ENCODE peak calls at places on chromosome 17, in nine cellular contexts. D is thoracic aorta, G is OCI-LY7, E is cardiac muscle cell, N is ovary, C is adrenal gland, T is transverse colon, K is IMR-90, H is heart right ventricle. P is an unnamed sample. For H3K4me1, the result is how much of the 10 kb centered on the place peaks cover.

GRCh38 chr17:37327341-37328090 is 48.3 kb upstream of the C17orf78 start:
- DNase-seq in D (no peak), T (no peak), H (no peak), C (no peak), G (no peak), K (peak), N (no peak), E (no peak), P (no peak)

GRCh38 chr17:36697907-36698526 is 96.6 kb downstream of the MRM1 start:
- DNase-seq in G (no peak), H (no peak), C (no peak), D (no peak), N (no peak), K (peak), E (peak), T (no peak), P (no peak)

GRCh38 chr17:44396946-44397345 is 7.5 kb upstream of the ITGA2B start:
- DNase-seq in G (no peak), K (no peak), D (no peak), C (no peak), N (no peak), H (no peak), T (no peak), E (no peak), P (no peak)

GRCh38 chr17:61498595-61498994 is 46.4 kb downstream of the TBX4 start:
- DNase-seq in E (no peak), G (no peak), N (no peak), H (no peak), C (no peak), T (no peak), D (no peak), K (no peak), P (no peak)

GRCh38 chr17:8125947-8126305 is 2.0 kb upstream of the HES7 start:
- DNase-seq in G (peak), N (peak), C (peak), D (no peak), H (no peak), T (no peak), E (peak), K (no peak), P (peak)

GRCh38 chr17:81513669-81514484 is 1.3 kb upstream of the ACTG1 start:
- DNase-seq in C (peak), H (peak), K (peak), D (no peak), G (peak), T (peak), E (peak), N (peak), P (peak)

GRCh38 chr17:30278032-30278431 is 13.7 kb downstream of the BLMH start:
- DNase-seq in C (peak), H (no peak), D (no peak), K (peak), N (no peak), E (peak), T (no peak), G (peak), P (no peak)

GRCh38 chr17:35871415-35871814 is 2.7 kb upstream of the HEATR9 start:
- DNase-seq in T (no peak), E (no peak), H (no peak), N (no peak), D (no peak), C (no peak), G (peak), K (no peak), P (no peak)

GRCh38 chr17:79965806-79966205 is 69.9 kb downstream of the TBC1D16 start:
- DNase-seq in E (no peak), H (no peak), G (no peak), N (no peak), T (no peak), C (peak), D (no peak), K (no peak), P (no peak)

GRCh38 chr17:80503031-80503430 is 26.6 kb upstream of the NPTX1 start:
- DNase-seq in H (no peak), C (no peak), N (no peak), G (no peak), E (no peak), T (no peak), K (no peak), D (no peak), P (no peak)

GRCh38 chr17:27862848-27863247 is 30.3 kb downstream of the LYRM9 start:
- DNase-seq in H (no peak), G (no peak), E (no peak), N (no peak), T (no peak), C (no peak), D (no peak), K (no peak), P (no peak)

GRCh38 chr17:27657620-27658019 is 26.6 kb downstream of the LGALS9 start:
- DNase-seq in T (no peak), N (no peak), D (no peak), C (no peak), G (no peak), H (no peak), E (peak), K (peak), P (no peak)

GRCh38 chr17:15121426-15121825 is 143.7 kb downstream of the PMP22 start:
- DNase-seq in C (no peak), T (no peak), G (no peak), N (no peak), D (no peak), E (no peak), K (peak), H (no peak), P (no peak)

GRCh38 chr17:66354981-66355380 is 52.6 kb downstream of the PRKCA start:
- DNase-seq in D (no peak), C (no peak), T (no peak), K (peak), G (no peak), N (no peak), H (no peak), E (no peak), P (no peak)

GRCh38 chr17:5711344-5711743 is 127.0 kb upstream of the NLRP1 start:
- DNase-seq in H (no peak), T (no peak), E (no peak), D (no peak), G (no peak), K (no peak), N (no peak), C (no peak), P (no peak)

GRCh38 chr17:56902350-56902749 is 11.5 kb downstream of the TRIM25 start:
- DNase-seq in K (peak), T (no peak), N (no peak), C (no peak), H (no peak), D (no peak), G (no peak), E (no peak), P (no peak)

GRCh38 chr17:82781894-82782274 is 30.0 kb downstream of the TBCD start:
- DNase-seq in E (peak), K (peak), H (peak), D (peak), T (peak), C (peak), N (peak), G (peak), P (peak)

GRCh38 chr17:75065562-75066151 is 18.6 kb downstream of the KCTD2 start:
- DNase-seq in H (no peak), G (no peak), T (no peak), K (no peak), N (no peak), D (no peak), E (no peak), C (no peak), P (no peak)

GRCh38 chr17:70624208-70624607 is 454.9 kb downstream of the KCNJ2 start:
- DNase-seq in G (no peak), T (no peak), C (no peak), E (no peak), H (no peak), N (no peak), D (no peak), K (no peak), P (no peak)

GRCh38 chr17:15197229-15197628 is 67.9 kb downstream of the PMP22 start:
- DNase-seq in C (no peak), N (no peak), E (no peak), K (no peak), G (no peak), H (no peak), D (no peak), T (no peak), P (no peak)

GRCh38 chr17:47781397-47781796 is 40.2 kb downstream of the OSBPL7 start:
- DNase-seq in N (no peak), E (no peak), D (no peak), G (no peak), H (no peak), K (no peak), T (no peak), C (no peak), P (no peak)

GRCh38 chr17:45307290-45308015 is 9.4 kb downstream of the MAP3K14 start:
- DNase-seq in K (peak), G (peak), T (no peak), N (peak), D (no peak), H (no peak), E (no peak), C (peak), P (no peak)

GRCh38 chr17:33667052-33667509 is 374.0 kb upstream of the ASIC2 start:
- DNase-seq in H (no peak), G (no peak), C (no peak), T (no peak), E (no peak), N (no peak), K (no peak), D (no peak), P (no peak)

GRCh38 chr17:28878981-28879380 is 18.6 kb downstream of the FLOT2 start:
- DNase-seq in H (no peak), D (no peak), K (peak), T (no peak), N (no peak), E (peak), C (no peak), G (peak), P (no peak)

GRCh38 chr17:2694381-2695242 is 17.0 kb downstream of the CLUH start:
- DNase-seq in G (no peak), H (no peak), N (no peak), T (peak), D (no peak), C (no peak), E (no peak), K (no peak), P (no peak)

GRCh38 chr17:36600477-36600876 is 906 bp upstream of the MRM1 start:
- DNase-seq in H (no peak), T (no peak), D (no peak), K (no peak), G (no peak), C (no peak), E (no peak), N (no peak), P (no peak)

GRCh38 chr17:15349119-15349518 is 7.7 kb upstream of the TEKT3 start:
- DNase-seq in K (no peak), N (no peak), T (no peak), C (no peak), H (no peak), E (no peak), D (no peak), G (no peak), P (no peak)

GRCh38 chr17:49694847-49695697 is 12.7 kb downstream of the SLC35B1 start:
- DNase-seq in K (no peak), T (peak), H (peak), N (peak), C (peak), E (peak), G (peak), D (peak), P (peak)

GRCh38 chr17:50893183-50893993 is 27.2 kb upstream of the TOB1 start:
- DNase-seq in G (no peak), D (no peak), N (no peak), T (peak), E (no peak), K (peak), C (no peak), H (no peak), P (no peak)

GRCh38 chr17:21042434-21043295 is at the start of gene USP22:
- DNase-seq in E (peak), G (peak), C (no peak), K (no peak), D (no peak), N (no peak), H (no peak), T (no peak), P (no peak)

GRCh38 chr17:56786989-56787482 is 46.7 kb downstream of the C17orf67 start:
- DNase-seq in E (no peak), T (peak), D (no peak), H (no peak), C (peak), G (peak), N (no peak), K (peak), P (no peak)

GRCh38 chr17:75476274-75476673 is 19.8 kb downstream of the TMEM94 start:
- DNase-seq in G (no peak), H (no peak), D (no peak), K (peak), E (peak), N (peak), T (no peak), C (peak), P (peak)

GRCh38 chr17:37446027-37446426 is 39.3 kb downstream of the TADA2A start:
- DNase-seq in D (no peak), G (no peak), H (no peak), T (no peak), E (no peak), C (no peak), N (no peak), K (no peak), P (no peak)

GRCh38 chr17:44067547-44067945 is 1.1 kb upstream of the LSM12 start:
- DNase-seq in E (no peak), K (no peak), T (no peak), G (no peak), C (no peak), N (no peak), D (no peak), H (no peak), P (no peak)

GRCh38 chr17:17151055-17151454 is 55.1 kb downstream of the PLD6 start:
- DNase-seq in H (no peak), E (no peak), N (no peak), D (no peak), G (no peak), T (no peak), K (peak), C (no peak), P (no peak)

GRCh38 chr17:17152385-17152784 is 53.7 kb downstream of the PLD6 start:
- DNase-seq in E (no peak), G (no peak), N (no peak), K (no peak), C (no peak), D (no peak), T (no peak), H (peak), P (peak)

GRCh38 chr17:17151962-17152361 is 54.2 kb downstream of the PLD6 start:
- DNase-seq in H (peak), D (peak), C (peak), G (no peak), N (peak), E (no peak), K (peak), T (peak), P (peak)

GRCh38 chr17:17150450-17150804 is 55.7 kb downstream of the PLD6 start:
- DNase-seq in T (no peak), N (no peak), H (no peak), G (no peak), K (no peak), E (no peak), C (no peak), D (no peak), P (no peak)

DNA sequence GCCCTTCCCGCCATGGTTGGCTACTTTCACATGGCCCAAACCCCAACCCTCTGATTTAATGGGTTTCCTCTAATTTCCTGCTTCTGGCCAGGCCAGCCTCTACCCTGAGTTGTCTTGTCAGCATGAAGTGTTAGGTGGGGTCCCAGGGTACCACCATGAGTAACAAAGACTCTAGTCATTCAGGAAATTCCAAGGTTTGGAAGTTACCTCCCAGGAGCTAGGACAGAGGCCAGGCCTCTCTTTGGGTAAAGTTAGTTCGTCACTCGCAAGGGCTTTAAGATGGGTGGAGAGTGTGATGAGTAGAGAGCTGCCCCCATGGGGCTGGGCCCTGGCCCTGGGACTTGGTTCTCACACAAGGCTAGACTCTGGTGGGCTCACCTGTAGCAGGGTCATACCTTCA is 54.6 kb downstream of the PLD6 start:
- DNase-seq in C (no peak), G (no peak), D (no peak), T (no peak), K (peak), N (no peak), E (no peak), H (no peak), P (no peak)
- H3K4me1 ChIP-seq in C (under half), G (under half), D (under half), T (under half), K (under half), N (under half), E (under half), H (under half), P (under half)

DNA sequence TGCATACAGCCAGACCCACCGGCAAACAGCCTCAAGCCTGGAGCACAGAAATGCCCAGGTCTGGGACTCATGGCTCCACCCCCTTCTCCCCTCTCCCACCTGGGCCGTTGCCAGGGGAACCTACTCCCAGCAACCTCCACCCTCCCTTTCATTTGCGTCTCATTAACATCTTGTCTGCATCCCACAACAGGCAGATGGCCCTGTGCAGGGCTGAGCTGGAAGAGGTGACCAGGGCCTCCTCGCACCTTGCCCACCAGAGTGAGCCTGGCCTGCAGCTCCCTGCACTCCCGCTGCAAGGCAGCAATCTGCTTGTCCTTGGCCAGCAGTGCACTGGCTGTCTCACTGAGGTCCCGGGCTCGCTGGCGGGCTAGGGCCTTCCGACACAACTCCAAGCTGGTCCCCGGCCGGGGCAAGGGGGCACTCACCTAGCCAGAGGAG is 3.3 kb downstream of the TSPOAP1 start:
- DNase-seq in T (no peak), K (no peak), H (no peak), G (peak), N (no peak), C (peak), E (peak), D (no peak), P (no peak)
- H3K4me3 ChIP-seq in T (no peak), K (no peak), H (no peak), G (no peak), N (peak), C (no peak), E (no peak), D (peak), P (no peak)

GRCh38 chr17:59426031-59426430 is 94.6 kb downstream of the YPEL2 start:
- DNase-seq in N (no peak), T (no peak), G (no peak), K (no peak), E (no peak), C (no peak), D (no peak), H (no peak), P (no peak)

GRCh38 chr17:59427425-59427921 is 96.0 kb downstream of the YPEL2 start:
- DNase-seq in N (no peak), K (peak), E (peak), C (no peak), T (no peak), D (no peak), G (no peak), H (no peak), P (no peak)

GRCh38 chr17:59428896-59429460 is 97.5 kb downstream of the YPEL2 start:
- DNase-seq in N (no peak), E (no peak), C (no peak), D (no peak), G (no peak), T (no peak), K (no peak), H (no peak), P (no peak)

GRCh38 chr17:59425085-59425901 is 93.8 kb downstream of the YPEL2 start:
- DNase-seq in C (no peak), D (no peak), H (peak), K (peak), E (peak), T (peak), G (no peak), N (peak), P (peak)

GRCh38 chr17:59427996-59428395 is 96.5 kb downstream of the YPEL2 start:
- DNase-seq in D (no peak), N (no peak), G (no peak), T (no peak), E (no peak), C (no peak), K (no peak), H (no peak), P (no peak)
- H3K4me1 ChIP-seq in D (half or more), N (under half), G (under half), T (half or more), E (half or more), C (under half), K (under half), H (under half), P (under half)

DNA sequence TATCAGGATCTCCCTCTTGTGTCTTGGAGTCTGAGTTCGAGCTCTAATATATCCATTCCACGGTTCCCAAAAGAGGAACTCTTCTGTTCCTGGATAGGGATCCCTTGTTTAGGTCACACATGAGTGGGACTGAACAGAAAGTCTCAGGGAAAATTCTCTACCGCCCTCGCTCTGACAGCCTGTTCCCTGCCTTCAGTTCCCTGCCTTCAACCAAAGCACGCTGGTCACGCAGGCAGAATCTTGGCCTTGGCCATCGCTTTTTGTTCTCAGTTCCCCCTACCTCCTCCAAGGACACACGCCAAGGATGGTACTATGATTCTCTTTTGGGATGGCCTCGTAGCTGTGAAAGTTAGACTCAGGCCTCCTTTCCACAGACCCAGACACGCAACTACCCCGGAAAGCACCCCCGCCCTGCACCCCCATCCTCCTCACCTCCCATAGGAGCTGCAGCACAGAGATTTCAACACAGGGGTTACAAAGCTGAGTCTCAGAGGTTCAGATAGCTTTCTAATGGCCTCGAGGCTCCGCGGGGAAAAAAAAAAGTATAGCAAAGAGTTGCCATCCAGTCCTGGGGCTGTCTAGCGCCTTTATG is 1.5 kb upstream of the SHISA6 start:
- DNase-seq in D (no peak), K (no peak), G (no peak), E (no peak), N (no peak), C (no peak), H (no peak), T (no peak), P (no peak)
- H3K4me3 ChIP-seq in D (no peak), K (no peak), G (no peak), E (peak), N (no peak), C (no peak), H (peak), T (no peak), P (no peak)

DNA sequence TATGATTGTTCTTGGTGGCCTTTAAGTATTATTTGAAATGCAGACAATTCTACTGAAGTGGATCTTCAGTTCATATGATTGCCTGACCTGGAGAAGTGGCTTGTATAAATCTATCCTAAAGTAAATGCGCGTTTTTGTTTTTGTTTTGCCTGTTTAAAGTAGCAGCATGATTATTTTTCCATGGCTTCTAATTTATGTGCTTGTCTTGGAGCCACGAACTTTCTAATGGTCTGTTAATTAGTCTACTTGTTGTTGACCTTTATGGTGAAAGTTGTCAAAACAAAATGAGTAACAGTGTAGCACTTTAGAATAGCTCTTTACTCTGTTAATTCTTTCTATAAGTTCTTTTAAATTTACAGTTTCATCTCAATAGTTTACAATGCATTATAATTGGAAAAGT is 1.7 kb downstream of the PRKAR1A start:
- DNase-seq in G (no peak), H (no peak), C (no peak), D (no peak), K (no peak), E (no peak), N (no peak), T (no peak), P (no peak)
- H3K4me1 ChIP-seq in G (under half), H (under half), C (half or more), D (under half), K (under half), E (under half), N (under half), T (half or more), P (under half)